ENCODE peak calls at places on chromosomes 16 and 17, in seven cellular contexts. One of them, this sample, is unnamed.

GRCh38 chr17:65698381-65699061 is 137.1 kb upstream of the AXIN2 start:
- DNase-seq in globus pallidus: no peak
- DNase-seq in occipital lobe: no peak
- DNase-seq in AML-193: no peak
- DNase-seq in CMK: no peak
- DNase-seq in activated CD4-positive, CD25-positive, alpha-beta regulatory T cell treated with anti-CD3 and anti-CD28 coated beads, Interleukin-2, amount 50 U/mL, for 16 hours: no peak
- DNase-seq in NCI-H1105: no peak
- DNase-seq in this sample: peak

GRCh38 chr16:5028950-5029475 is 4.7 kb downstream of the NAGPA start:
- DNase-seq in NCI-H1105: no peak
- DNase-seq in activated CD4-positive, CD25-positive, alpha-beta regulatory T cell treated with anti-CD3 and anti-CD28 coated beads, Interleukin-2, amount 50 U/mL, for 16 hours: no peak
- DNase-seq in CMK: no peak
- DNase-seq in AML-193: no peak
- DNase-seq in occipital lobe: peak
- DNase-seq in globus pallidus: no peak
- DNase-seq in this sample: no peak

GRCh38 chr16:10820546-10820945 is 2.0 kb upstream of the TVP23A start:
- DNase-seq in AML-193: no peak
- DNase-seq in occipital lobe: no peak
- DNase-seq in CMK: no peak
- DNase-seq in activated CD4-positive, CD25-positive, alpha-beta regulatory T cell treated with anti-CD3 and anti-CD28 coated beads, Interleukin-2, amount 50 U/mL, for 16 hours: no peak
- DNase-seq in globus pallidus: no peak
- DNase-seq in NCI-H1105: no peak
- DNase-seq in this sample: no peak

GRCh38 chr16:2766430-2767139 is 10.5 kb downstream of the ELOB start:
- DNase-seq in globus pallidus: no peak
- DNase-seq in activated CD4-positive, CD25-positive, alpha-beta regulatory T cell treated with anti-CD3 and anti-CD28 coated beads, Interleukin-2, amount 50 U/mL, for 16 hours: no peak
- DNase-seq in AML-193: no peak
- DNase-seq in NCI-H1105: no peak
- DNase-seq in CMK: no peak
- DNase-seq in occipital lobe: no peak
- DNase-seq in this sample: no peak

GRCh38 chr17:67156269-67157199 is 88.5 kb downstream of the HELZ start:
- DNase-seq in occipital lobe: no peak
- DNase-seq in AML-193: no peak
- DNase-seq in CMK: no peak
- DNase-seq in activated CD4-positive, CD25-positive, alpha-beta regulatory T cell treated with anti-CD3 and anti-CD28 coated beads, Interleukin-2, amount 50 U/mL, for 16 hours: no peak
- DNase-seq in NCI-H1105: no peak
- DNase-seq in globus pallidus: no peak
- DNase-seq in this sample: peak

GRCh38 chr16:12609937-12610699 is 193.6 kb downstream of the CPPED1 start:
- DNase-seq in activated CD4-positive, CD25-positive, alpha-beta regulatory T cell treated with anti-CD3 and anti-CD28 coated beads, Interleukin-2, amount 50 U/mL, for 16 hours: no peak
- DNase-seq in AML-193: no peak
- DNase-seq in occipital lobe: no peak
- DNase-seq in globus pallidus: no peak
- DNase-seq in CMK: no peak
- DNase-seq in NCI-H1105: no peak
- DNase-seq in this sample: no peak

GRCh38 chr16:51577621-51578303 is 426.7 kb upstream of the SALL1 start:
- DNase-seq in NCI-H1105: no peak
- DNase-seq in AML-193: no peak
- DNase-seq in occipital lobe: no peak
- DNase-seq in CMK: no peak
- DNase-seq in globus pallidus: no peak
- DNase-seq in activated CD4-positive, CD25-positive, alpha-beta regulatory T cell treated with anti-CD3 and anti-CD28 coated beads, Interleukin-2, amount 50 U/mL, for 16 hours: no peak
- DNase-seq in this sample: peak

GRCh38 chr17:62601438-62601837 is 26.0 kb upstream of the MRC2 start:
- DNase-seq in NCI-H1105: no peak
- DNase-seq in AML-193: no peak
- DNase-seq in globus pallidus: no peak
- DNase-seq in activated CD4-positive, CD25-positive, alpha-beta regulatory T cell treated with anti-CD3 and anti-CD28 coated beads, Interleukin-2, amount 50 U/mL, for 16 hours: no peak
- DNase-seq in CMK: no peak
- DNase-seq in occipital lobe: no peak
- DNase-seq in this sample: no peak

GRCh38 chr17:82124101-82124500 is 26.1 kb upstream of the FASN start:
- DNase-seq in globus pallidus: no peak
- DNase-seq in NCI-H1105: no peak
- DNase-seq in AML-193: no peak
- DNase-seq in CMK: peak
- DNase-seq in occipital lobe: no peak
- DNase-seq in activated CD4-positive, CD25-positive, alpha-beta regulatory T cell treated with anti-CD3 and anti-CD28 coated beads, Interleukin-2, amount 50 U/mL, for 16 hours: no peak
- DNase-seq in this sample: no peak

GRCh38 chr16:11582157-11582814 is 4.4 kb downstream of the LITAF start:
- DNase-seq in AML-193: no peak
- DNase-seq in occipital lobe: no peak
- DNase-seq in CMK: no peak
- DNase-seq in globus pallidus: no peak
- DNase-seq in activated CD4-positive, CD25-positive, alpha-beta regulatory T cell treated with anti-CD3 and anti-CD28 coated beads, Interleukin-2, amount 50 U/mL, for 16 hours: no peak
- DNase-seq in NCI-H1105: no peak
- DNase-seq in this sample: no peak

GRCh38 chr16:363110-364090 is 6.9 kb downstream of the MRPL28 start:
- DNase-seq in occipital lobe: no peak
- DNase-seq in NCI-H1105: no peak
- DNase-seq in CMK: no peak
- DNase-seq in globus pallidus: no peak
- DNase-seq in activated CD4-positive, CD25-positive, alpha-beta regulatory T cell treated with anti-CD3 and anti-CD28 coated beads, Interleukin-2, amount 50 U/mL, for 16 hours: no peak
- DNase-seq in AML-193: no peak
- DNase-seq in this sample: no peak

GRCh38 chr16:11039726-11040125 is 95.4 kb downstream of the CLEC16A start:
- DNase-seq in AML-193: no peak
- DNase-seq in globus pallidus: no peak
- DNase-seq in occipital lobe: no peak
- DNase-seq in NCI-H1105: no peak
- DNase-seq in activated CD4-positive, CD25-positive, alpha-beta regulatory T cell treated with anti-CD3 and anti-CD28 coated beads, Interleukin-2, amount 50 U/mL, for 16 hours: no peak
- DNase-seq in CMK: no peak
- DNase-seq in this sample: no peak